ENCODE peak calls at places on chromosomes 7 and 10, in four cellular contexts. Y, T, L and R are unnamed samples.

GRCh38 chr10:20289055-20289454 is 472.8 kb downstream of the PLXDC2 start:
- DNase-seq in Y (no peak), T (no peak), L (no peak), R (no peak)

GRCh38 chr10:2576892-2577291 is 490.5 kb upstream of the PFKP start:
- DNase-seq in Y (no peak), T (no peak), L (no peak), R (no peak)

GRCh38 chr10:80509403-80510161 is 28.1 kb upstream of the SH2D4B start:
- DNase-seq in Y (peak), T (no peak), L (peak), R (peak)

GRCh38 chr10:104791471-104791870 is 150.4 kb downstream of the SORCS3 start:
- DNase-seq in Y (no peak), T (no peak), L (no peak), R (no peak)

GRCh38 chr7:134081695-134082094 is 45.4 kb upstream of the LRGUK start:
- DNase-seq in Y (no peak), T (no peak), L (no peak), R (no peak)

GRCh38 chr10:77162697-77163096 is 474.9 kb downstream of the KCNMA1 start:
- DNase-seq in Y (no peak), T (no peak), L (peak), R (no peak)

GRCh38 chr7:141648276-141649114 is 53.5 kb downstream of the DENND11 start:
- DNase-seq in Y (no peak), T (no peak), L (no peak), R (no peak)

GRCh38 chr7:110372685-110373084 is 718.2 kb upstream of the LRRN3 start:
- DNase-seq in Y (no peak), T (no peak), L (no peak), R (no peak)

GRCh38 chr10:80518143-80518806 is 19.4 kb upstream of the SH2D4B start:
- DNase-seq in Y (no peak), T (no peak), L (no peak), R (no peak)

GRCh38 chr7:1200045-1200444 is 32.6 kb upstream of the UNCX start:
- DNase-seq in Y (no peak), T (no peak), L (peak), R (no peak)

GRCh38 chr10:60175418-60175817 is 214.3 kb downstream of the ANK3 start:
- DNase-seq in Y (no peak), T (no peak), L (peak), R (no peak)

GRCh38 chr7:100863406-100863950 is 3.7 kb upstream of the TRIP6 start:
- DNase-seq in Y (no peak), T (no peak), L (peak), R (no peak)

GRCh38 chr10:6840093-6840763 is 260.2 kb upstream of the PRKCQ start:
- DNase-seq in Y (no peak), T (no peak), L (peak), R (no peak)

GRCh38 chr7:67566101-67566500 is 569.5 kb downstream of the TYW1 start:
- DNase-seq in Y (no peak), T (no peak), L (no peak), R (no peak)

GRCh38 chr10:93081834-93082233 is 8.1 kb downstream of the CYP26A1 start:
- DNase-seq in Y (peak), T (no peak), L (peak), R (no peak)

GRCh38 chr7:44512736-44513135 is 22.3 kb upstream of the NUDCD3 start:
- DNase-seq in Y (no peak), T (no peak), L (no peak), R (no peak)

GRCh38 chr10:73899401-73899780 is 11.5 kb upstream of the PLAU start:
- DNase-seq in Y (no peak), T (no peak), L (peak), R (no peak)

GRCh38 chr7:7505936-7506335 is 29.7 kb downstream of the COL28A1 start:
- DNase-seq in Y (no peak), T (no peak), L (no peak), R (no peak)

GRCh38 chr10:61992683-61993629 is 91.5 kb downstream of the ARID5B start:
- DNase-seq in Y (peak), T (peak), L (peak), R (peak)

GRCh38 chr7:65971021-65971420 is 11.0 kb downstream of the GUSB start:
- DNase-seq in Y (no peak), T (no peak), L (no peak), R (no peak)

GRCh38 chr7:81769891-81770818 is at the start of gene HGF:
- DNase-seq in Y (peak), T (peak), L (peak), R (peak)

GRCh38 chr7:117259626-117260025 is 63.2 kb downstream of the WNT2 start:
- DNase-seq in Y (no peak), T (no peak), L (peak), R (no peak)

GRCh38 chr7:69932034-69932628 is 333.9 kb downstream of the AUTS2 start:
- DNase-seq in Y (no peak), T (no peak), L (peak), R (peak)

GRCh38 chr7:104816537-104816936 is 197.5 kb upstream of the KMT2E start:
- DNase-seq in Y (no peak), T (no peak), L (no peak), R (no peak)

GRCh38 chr7:92641921-92642511 is 51.8 kb upstream of the FAM133B start:
- DNase-seq in Y (no peak), T (no peak), L (peak), R (no peak)

GRCh38 chr7:33686001-33686591 is 219.2 kb upstream of the BMPER start:
- DNase-seq in Y (no peak), T (peak), L (no peak), R (no peak)

GRCh38 chr10:119425102-119425880 is 117.2 kb downstream of the RGS10 start:
- DNase-seq in Y (no peak), T (no peak), L (no peak), R (no peak)

DNA sequence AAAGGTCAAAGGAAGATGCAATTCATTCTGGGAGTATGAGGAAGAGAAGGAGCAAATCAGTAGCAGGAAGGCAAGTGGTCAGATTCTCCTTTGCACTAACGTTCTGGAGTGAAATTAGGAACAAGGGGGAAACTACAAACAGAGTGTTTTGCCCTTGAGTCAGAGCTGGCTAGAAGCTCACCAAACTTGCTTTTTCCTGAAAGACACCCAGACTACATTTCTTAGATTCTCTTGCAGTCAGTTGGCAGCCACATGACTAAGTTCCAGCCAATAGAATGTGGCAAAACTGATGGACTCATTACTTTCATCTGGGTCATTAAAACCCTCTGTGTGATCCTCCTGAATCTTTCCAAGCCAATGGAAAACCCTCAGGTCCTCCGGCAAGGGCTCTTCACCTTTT is 18.6 kb upstream of the DLX5 start:
- DNase-seq in Y (no peak), T (no peak), L (no peak), R (no peak)
- H3K27ac ChIP-seq in Y (no peak), T (no peak), L (no peak), R (no peak)

DNA sequence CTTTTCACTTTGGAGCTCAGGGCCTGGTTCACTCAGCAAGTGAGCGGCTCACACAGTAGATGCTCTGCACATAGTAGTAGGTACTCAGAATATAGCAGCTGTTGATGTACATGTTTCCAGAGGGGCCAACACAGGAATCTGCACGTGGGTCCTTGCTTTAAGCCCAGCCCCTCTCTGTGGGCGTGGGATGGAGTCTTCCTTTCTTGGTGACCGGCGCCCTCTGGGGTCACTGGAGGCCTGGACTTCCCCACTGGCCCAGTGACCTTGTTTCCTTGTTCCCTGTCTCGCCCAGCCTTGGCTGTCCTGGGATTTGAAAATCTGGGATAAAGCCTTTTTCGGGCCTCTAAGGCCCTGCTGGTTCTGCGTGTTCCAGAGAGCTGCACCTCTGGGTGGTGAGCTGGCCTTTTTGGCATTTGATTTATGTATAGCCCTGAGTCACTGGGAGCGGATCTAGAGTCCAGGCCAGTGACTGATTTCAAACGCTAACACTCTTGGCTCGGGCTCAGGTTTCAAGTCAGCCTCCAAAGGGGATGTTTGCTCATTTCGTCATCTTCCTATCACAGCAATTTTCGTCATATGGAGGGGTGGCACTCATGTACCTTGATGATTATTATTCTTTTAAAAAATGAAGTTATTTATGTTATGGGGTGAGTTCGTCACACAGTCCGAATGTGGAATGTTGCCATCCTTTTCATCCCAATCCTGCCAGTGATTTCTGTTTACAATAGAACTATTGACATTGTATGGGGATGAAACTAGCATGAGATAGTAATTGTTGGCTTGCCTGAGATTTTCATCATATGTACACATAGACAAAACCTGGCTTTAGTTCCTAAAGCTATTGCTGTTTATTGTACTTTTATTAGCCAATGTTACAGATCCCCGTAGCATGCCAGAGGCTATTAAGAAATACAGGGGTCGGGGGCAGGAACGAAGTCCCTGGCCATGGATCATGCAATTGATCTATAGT is 65.5 kb downstream of the CUX1 start:
- DNase-seq in Y (peak), T (peak), L (peak), R (peak)
- TF ChIP-seq CTCF in Y (no peak), T (peak), L (no peak), R (peak)

GRCh38 chr10:560314-560992 is 129.0 kb downstream of the DIP2C start:
- DNase-seq in Y (peak), T (no peak), L (no peak), R (no peak)
- H3K4me3 ChIP-seq in Y (no peak), T (no peak), L (no peak), R (no peak)

GRCh38 chr7:47087866-47088265 is 494.0 kb downstream of the TNS3 start:
- DNase-seq in Y (no peak), T (no peak), L (peak), R (no peak)
- H3K27ac ChIP-seq in Y (no peak), T (no peak), L (no peak), R (no peak)

DNA sequence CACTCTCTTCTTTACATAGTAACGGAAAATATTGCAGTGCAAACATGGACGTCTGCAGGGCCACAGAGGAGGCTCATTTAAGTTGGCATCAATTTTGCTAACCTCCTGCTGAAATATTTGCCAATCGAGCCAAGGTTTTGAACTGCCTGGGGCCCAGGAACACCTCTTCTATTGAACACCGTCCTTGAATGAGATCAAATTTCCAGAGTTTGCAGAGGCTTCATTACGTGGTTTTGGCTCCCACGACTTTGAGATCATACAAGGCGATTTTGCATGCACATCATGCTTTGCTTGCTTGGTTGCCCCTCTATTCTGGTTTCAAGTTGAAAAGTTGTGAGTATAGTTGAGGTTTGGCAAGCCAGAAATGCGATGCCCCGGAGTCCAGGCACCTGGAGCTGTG is 404.9 kb upstream of the PODXL start:
- DNase-seq in Y (no peak), T (no peak), L (no peak), R (no peak)
- TF ChIP-seq CTCF in Y (no peak), T (no peak), L (no peak), R (no peak)